ENCODE peak calls at places on chromosomes 12 and 14, in five cellular contexts. One of them, this sample, is unnamed.

GRCh38 chr12:114936148-114937099 is 252.4 kb upstream of the TBX3 start:
- DNase-seq in HepG2: no peak
- DNase-seq in WTC11: no peak
- DNase-seq in GM12878: no peak
- DNase-seq in K562: no peak
- DNase-seq in this sample: no peak

GRCh38 chr12:5806376-5807089 is 138.5 kb downstream of the ANO2 start:
- DNase-seq in HepG2: no peak
- DNase-seq in WTC11: no peak
- DNase-seq in GM12878: no peak
- DNase-seq in K562: no peak
- DNase-seq in this sample: no peak

GRCh38 chr12:71447691-71448660 is 8.4 kb downstream of the LGR5 start:
- DNase-seq in HepG2: no peak
- DNase-seq in WTC11: no peak
- DNase-seq in GM12878: no peak
- DNase-seq in K562: no peak
- DNase-seq in this sample: no peak

GRCh38 chr12:47509398-47509851 is 196.4 kb downstream of the RPAP3 start:
- DNase-seq in HepG2: no peak
- DNase-seq in WTC11: no peak
- DNase-seq in GM12878: no peak
- DNase-seq in K562: no peak
- DNase-seq in this sample: no peak

GRCh38 chr12:108839011-108839889 is 18.1 kb downstream of the SSH1 start:
- DNase-seq in HepG2: no peak
- DNase-seq in WTC11: no peak
- DNase-seq in GM12878: no peak
- DNase-seq in K562: no peak
- DNase-seq in this sample: no peak

GRCh38 chr12:105927553-105927952 is 211.2 kb downstream of the NUAK1 start:
- DNase-seq in HepG2: no peak
- DNase-seq in WTC11: no peak
- DNase-seq in GM12878: no peak
- DNase-seq in K562: no peak
- DNase-seq in this sample: no peak

GRCh38 chr12:109740694-109741245 is 27.1 kb downstream of the FAM222A start:
- DNase-seq in HepG2: no peak
- DNase-seq in WTC11: peak
- DNase-seq in GM12878: no peak
- DNase-seq in K562: no peak
- DNase-seq in this sample: no peak

GRCh38 chr14:102295301-102295700 is 9.7 kb downstream of the MOK start:
- DNase-seq in HepG2: no peak
- DNase-seq in WTC11: no peak
- DNase-seq in GM12878: no peak
- DNase-seq in K562: no peak
- DNase-seq in this sample: no peak

GRCh38 chr12:30794591-30795409 is 40.0 kb upstream of the CAPRIN2 start:
- DNase-seq in HepG2: peak
- DNase-seq in WTC11: peak
- DNase-seq in GM12878: no peak
- DNase-seq in K562: peak
- DNase-seq in this sample: peak

GRCh38 chr14:51093371-51094281 is 1.3 kb downstream of the TRIM9 start:
- DNase-seq in HepG2: no peak
- DNase-seq in WTC11: peak
- DNase-seq in GM12878: no peak
- DNase-seq in K562: no peak
- DNase-seq in this sample: peak

GRCh38 chr12:63822352-63822751 is 22.1 kb upstream of the SRGAP1 start:
- DNase-seq in HepG2: no peak
- DNase-seq in WTC11: no peak
- DNase-seq in GM12878: no peak
- DNase-seq in K562: no peak
- DNase-seq in this sample: no peak

GRCh38 chr12:105385141-105385540 is 54.6 kb downstream of the C12orf75 start:
- DNase-seq in HepG2: no peak
- DNase-seq in WTC11: no peak
- DNase-seq in GM12878: no peak
- DNase-seq in K562: no peak
- DNase-seq in this sample: no peak

GRCh38 chr14:50756300-50756699 is 74.7 kb downstream of the NIN start:
- DNase-seq in HepG2: no peak
- DNase-seq in WTC11: no peak
- DNase-seq in GM12878: no peak
- DNase-seq in K562: no peak
- DNase-seq in this sample: no peak

GRCh38 chr12:104702565-104703139 is 245.9 kb downstream of the CHST11 start:
- DNase-seq in HepG2: no peak
- DNase-seq in WTC11: no peak
- DNase-seq in GM12878: no peak
- DNase-seq in K562: no peak
- DNase-seq in this sample: no peak

GRCh38 chr14:21089877-21090193 is 8.6 kb downstream of the ZNF219 start:
- DNase-seq in HepG2: no peak
- DNase-seq in WTC11: no peak
- DNase-seq in GM12878: no peak
- DNase-seq in K562: no peak
- DNase-seq in this sample: no peak

GRCh38 chr14:80456200-80456599 is 244.9 kb upstream of the DIO2 start:
- DNase-seq in HepG2: no peak
- DNase-seq in WTC11: no peak
- DNase-seq in GM12878: no peak
- DNase-seq in K562: no peak
- DNase-seq in this sample: no peak

GRCh38 chr12:13175499-13175898 is 21.0 kb upstream of the EMP1 start:
- DNase-seq in HepG2: no peak
- DNase-seq in WTC11: no peak
- DNase-seq in GM12878: no peak
- DNase-seq in K562: no peak
- DNase-seq in this sample: no peak

GRCh38 chr12:13176257-13176656 is 20.3 kb upstream of the EMP1 start:
- DNase-seq in HepG2: no peak
- DNase-seq in WTC11: no peak
- DNase-seq in GM12878: no peak
- DNase-seq in K562: no peak
- DNase-seq in this sample: no peak

GRCh38 chr12:13178568-13179158 is 17.9 kb upstream of the EMP1 start:
- DNase-seq in HepG2: no peak
- DNase-seq in WTC11: no peak
- DNase-seq in GM12878: no peak
- DNase-seq in K562: no peak
- DNase-seq in this sample: no peak

GRCh38 chr12:13177896-13178295 is 18.6 kb upstream of the EMP1 start:
- DNase-seq in HepG2: no peak
- DNase-seq in WTC11: no peak
- DNase-seq in GM12878: no peak
- DNase-seq in K562: no peak
- DNase-seq in this sample: no peak

DNA sequence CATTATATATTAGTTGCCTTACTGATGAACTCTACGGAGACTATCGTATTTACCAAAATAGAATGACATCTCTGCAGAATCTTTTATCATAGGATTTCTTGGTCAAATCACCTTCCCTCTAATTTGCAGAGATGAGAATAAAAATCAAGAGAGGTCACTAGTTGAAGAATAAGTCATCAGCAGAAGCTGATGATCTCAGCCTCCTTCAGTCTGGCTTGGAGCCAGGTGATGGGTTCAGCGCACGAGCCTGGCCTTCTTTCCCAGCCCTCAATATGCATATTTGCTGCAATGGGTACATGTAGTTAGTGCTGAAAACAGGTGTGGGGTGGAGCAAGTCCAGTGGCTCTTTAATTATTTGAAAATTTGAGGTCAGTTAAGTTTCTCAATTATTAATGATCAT is 19.2 kb upstream of the EMP1 start:
- DNase-seq in HepG2: no peak
- DNase-seq in WTC11: no peak
- DNase-seq in GM12878: no peak
- DNase-seq in K562: no peak
- DNase-seq in this sample: no peak
- TF ChIP-seq CREB1 in HepG2: no peak
- TF ChIP-seq CREB1 in WTC11: no peak
- TF ChIP-seq CREB1 in GM12878: no peak
- TF ChIP-seq CREB1 in K562: no peak
- TF ChIP-seq CREB1 in this sample: no peak

GRCh38 chr12:12723147-12723680 is 6.0 kb downstream of the CDKN1B start:
- DNase-seq in HepG2: no peak
- DNase-seq in WTC11: no peak
- DNase-seq in GM12878: no peak
- DNase-seq in K562: no peak
- DNase-seq in this sample: no peak

GRCh38 chr12:12724421-12725085 is 7.4 kb downstream of the CDKN1B start:
- DNase-seq in HepG2: no peak
- DNase-seq in WTC11: no peak
- DNase-seq in GM12878: no peak
- DNase-seq in K562: no peak
- DNase-seq in this sample: peak

GRCh38 chr12:12722351-12723146 is 5.4 kb downstream of the CDKN1B start:
- DNase-seq in HepG2: no peak
- DNase-seq in WTC11: no peak
- DNase-seq in GM12878: no peak
- DNase-seq in K562: no peak
- DNase-seq in this sample: no peak

GRCh38 chr12:12725086-12725955 is 8.2 kb downstream of the CDKN1B start:
- DNase-seq in HepG2: peak
- DNase-seq in WTC11: peak
- DNase-seq in GM12878: peak
- DNase-seq in K562: peak
- DNase-seq in this sample: peak

GRCh38 chr12:12723681-12724420 is 6.7 kb downstream of the CDKN1B start:
- DNase-seq in HepG2: no peak
- DNase-seq in WTC11: peak
- DNase-seq in GM12878: no peak
- DNase-seq in K562: peak
- DNase-seq in this sample: peak
- TF ChIP-seq CREB1 in HepG2: no peak
- TF ChIP-seq CREB1 in WTC11: no peak
- TF ChIP-seq CREB1 in GM12878: no peak
- TF ChIP-seq CREB1 in K562: no peak
- TF ChIP-seq CREB1 in this sample: no peak

DNA sequence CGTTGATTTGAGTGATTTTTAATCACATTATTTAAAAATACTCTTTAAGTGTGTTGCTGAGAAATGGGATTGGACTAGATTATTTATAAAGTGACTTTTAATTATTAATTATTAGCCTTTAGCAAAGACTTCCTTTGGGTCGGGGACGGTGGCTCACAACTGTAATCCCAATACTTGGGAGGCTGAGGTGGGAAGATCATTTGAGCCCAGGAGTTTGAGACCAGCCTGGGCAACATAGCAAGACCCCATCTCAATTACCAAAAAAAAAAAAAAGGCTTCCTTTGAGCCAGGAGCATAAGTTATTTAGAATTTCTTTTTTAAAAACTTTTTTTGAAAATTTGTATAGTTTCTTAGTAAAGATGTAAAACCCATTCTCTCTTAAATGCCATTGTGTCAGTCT is 8.8 kb downstream of the CHURC1 start:
- DNase-seq in HepG2: no peak
- DNase-seq in WTC11: no peak
- DNase-seq in GM12878: no peak
- DNase-seq in K562: no peak
- DNase-seq in this sample: no peak
- TF ChIP-seq CREB1 in HepG2: no peak
- TF ChIP-seq CREB1 in WTC11: no peak
- TF ChIP-seq CREB1 in GM12878: no peak
- TF ChIP-seq CREB1 in K562: no peak
- TF ChIP-seq CREB1 in this sample: no peak

GRCh38 chr12:7068994-7069346 is 8.5 kb downstream of the C1S start:
- DNase-seq in HepG2: no peak
- DNase-seq in WTC11: no peak
- DNase-seq in GM12878: no peak
- DNase-seq in K562: peak
- DNase-seq in this sample: no peak
- TF ChIP-seq CREB1 in HepG2: no peak
- TF ChIP-seq CREB1 in WTC11: no peak
- TF ChIP-seq CREB1 in GM12878: no peak
- TF ChIP-seq CREB1 in K562: no peak
- TF ChIP-seq CREB1 in this sample: no peak

GRCh38 chr14:52395728-52396127 is 81.6 kb downstream of the PTGER2 start:
- DNase-seq in HepG2: no peak
- DNase-seq in WTC11: no peak
- DNase-seq in GM12878: no peak
- DNase-seq in K562: no peak
- DNase-seq in this sample: no peak

GRCh38 chr14:52399886-52400599 is 85.9 kb downstream of the PTGER2 start:
- DNase-seq in HepG2: no peak
- DNase-seq in WTC11: no peak
- DNase-seq in GM12878: no peak
- DNase-seq in K562: no peak
- DNase-seq in this sample: peak

GRCh38 chr14:52400846-52401245 is 86.7 kb downstream of the PTGER2 start:
- DNase-seq in HepG2: no peak
- DNase-seq in WTC11: no peak
- DNase-seq in GM12878: peak
- DNase-seq in K562: no peak
- DNase-seq in this sample: no peak

GRCh38 chr14:52399104-52399503 is 85.0 kb downstream of the PTGER2 start:
- DNase-seq in HepG2: no peak
- DNase-seq in WTC11: no peak
- DNase-seq in GM12878: no peak
- DNase-seq in K562: no peak
- DNase-seq in this sample: no peak

GRCh38 chr14:52397844-52398243 is 83.7 kb downstream of the PTGER2 start:
- DNase-seq in HepG2: no peak
- DNase-seq in WTC11: no peak
- DNase-seq in GM12878: no peak
- DNase-seq in K562: no peak
- DNase-seq in this sample: no peak
- TF ChIP-seq CREB1 in HepG2: no peak
- TF ChIP-seq CREB1 in WTC11: no peak
- TF ChIP-seq CREB1 in GM12878: no peak
- TF ChIP-seq CREB1 in K562: no peak
- TF ChIP-seq CREB1 in this sample: no peak

DNA sequence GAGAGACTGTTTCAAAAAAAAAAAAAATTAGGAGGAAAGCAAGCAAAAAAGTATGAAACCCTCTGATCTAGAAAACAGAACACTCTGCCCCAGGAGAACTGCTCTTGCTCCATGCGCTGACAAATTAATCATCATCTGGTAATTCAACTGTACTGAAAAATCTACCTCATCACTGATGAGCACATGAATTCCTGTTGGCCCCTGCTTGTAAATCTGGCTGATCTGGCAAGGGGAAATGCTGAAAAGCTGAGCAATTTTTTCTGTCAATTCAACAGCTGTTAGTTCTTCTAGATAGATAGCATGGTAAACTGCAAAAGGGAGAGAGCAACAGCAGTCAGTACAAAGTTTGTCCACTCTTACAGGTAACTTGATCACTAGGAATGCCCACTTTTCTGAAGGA is 15.2 kb upstream of the CSRNP2 start:
- DNase-seq in HepG2: no peak
- DNase-seq in WTC11: no peak
- DNase-seq in GM12878: no peak
- DNase-seq in K562: no peak
- DNase-seq in this sample: no peak
- TF ChIP-seq CREB1 in HepG2: no peak
- TF ChIP-seq CREB1 in WTC11: no peak
- TF ChIP-seq CREB1 in GM12878: no peak
- TF ChIP-seq CREB1 in K562: no peak
- TF ChIP-seq CREB1 in this sample: no peak

GRCh38 chr12:88854260-88854659 is 274.0 kb upstream of the KITLG start:
- DNase-seq in HepG2: peak
- DNase-seq in WTC11: no peak
- DNase-seq in GM12878: no peak
- DNase-seq in K562: no peak
- DNase-seq in this sample: no peak
- TF ChIP-seq CREB1 in HepG2: no peak
- TF ChIP-seq CREB1 in WTC11: no peak
- TF ChIP-seq CREB1 in GM12878: no peak
- TF ChIP-seq CREB1 in K562: no peak
- TF ChIP-seq CREB1 in this sample: no peak

This sample was measured in GM23338.